ENCODE peak calls at places on chromosomes 12 and 14, in five cellular contexts. X, Y, R, B and W are unnamed samples.

GRCh38 chr12:103333676-103334075 is 162.1 kb downstream of the C12orf42 start:
- DNase-seq in X (no peak), Y (no peak), R (no peak), B (no peak), W (no peak)

GRCh38 chr12:57448669-57449068 is 6.4 kb upstream of the INHBE start:
- DNase-seq in X (no peak), Y (no peak), R (no peak), B (no peak), W (no peak)

GRCh38 chr12:4580165-4580773 is 18.3 kb downstream of the DYRK4 start:
- DNase-seq in X (no peak), Y (no peak), R (no peak), B (no peak), W (no peak)

GRCh38 chr12:116594325-116595038 is 35.3 kb downstream of the MAP1LC3B2 start:
- DNase-seq in X (no peak), Y (no peak), R (no peak), B (no peak), W (peak)

GRCh38 chr12:132602578-132603239 is 7.7 kb downstream of the LRCOL1 start:
- DNase-seq in X (no peak), Y (no peak), R (no peak), B (peak), W (no peak)

GRCh38 chr14:96038558-96038919 is 623 bp upstream of the C14orf132 start:
- DNase-seq in X (no peak), Y (no peak), R (peak), B (no peak), W (peak)

GRCh38 chr12:26471560-26471959 is 276.2 kb downstream of the SSPN start:
- DNase-seq in X (no peak), Y (no peak), R (no peak), B (peak), W (peak)

GRCh38 chr12:67506739-67507138 is 141.8 kb upstream of the DYRK2 start:
- DNase-seq in X (no peak), Y (no peak), R (peak), B (no peak), W (no peak)

GRCh38 chr12:127533353-127533752 is 733.6 kb upstream of the TMEM132C start:
- DNase-seq in X (no peak), Y (no peak), R (no peak), B (no peak), W (no peak)

GRCh38 chr14:105419305-105420091 is at the start of gene MTA1:
- DNase-seq in X (no peak), Y (no peak), R (peak), B (no peak), W (peak)

GRCh38 chr14:89304972-89305703 is 111.9 kb downstream of the FOXN3 start:
- DNase-seq in X (no peak), Y (no peak), R (no peak), B (peak), W (peak)

GRCh38 chr12:19131020-19131431 is 1.5 kb downstream of the PLEKHA5 start:
- DNase-seq in X (no peak), Y (no peak), R (peak), B (no peak), W (no peak)

GRCh38 chr14:32711103-32711680 is 227.5 kb upstream of the NPAS3 start:
- DNase-seq in X (no peak), Y (no peak), R (peak), B (peak), W (peak)

GRCh38 chr14:20427231-20428009 is 8.5 kb downstream of the KLHL33 start:
- DNase-seq in X (peak), Y (no peak), R (no peak), B (peak), W (peak)

GRCh38 chr14:31024577-31025334 is 693 bp upstream of the AP4S1 start:
- DNase-seq in X (no peak), Y (no peak), R (no peak), B (no peak), W (no peak)

GRCh38 chr12:56931474-56931978 is 2.7 kb downstream of the SDR9C7 start:
- DNase-seq in X (no peak), Y (no peak), R (peak), B (peak), W (peak)

GRCh38 chr14:81738946-81739659 is 205.4 kb upstream of the SEL1L start:
- DNase-seq in X (no peak), Y (no peak), R (no peak), B (no peak), W (no peak)

GRCh38 chr12:53726342-53726741 is 910 bp downstream of the CALCOCO1 start:
- DNase-seq in X (no peak), Y (no peak), R (no peak), B (no peak), W (peak)

DNA sequence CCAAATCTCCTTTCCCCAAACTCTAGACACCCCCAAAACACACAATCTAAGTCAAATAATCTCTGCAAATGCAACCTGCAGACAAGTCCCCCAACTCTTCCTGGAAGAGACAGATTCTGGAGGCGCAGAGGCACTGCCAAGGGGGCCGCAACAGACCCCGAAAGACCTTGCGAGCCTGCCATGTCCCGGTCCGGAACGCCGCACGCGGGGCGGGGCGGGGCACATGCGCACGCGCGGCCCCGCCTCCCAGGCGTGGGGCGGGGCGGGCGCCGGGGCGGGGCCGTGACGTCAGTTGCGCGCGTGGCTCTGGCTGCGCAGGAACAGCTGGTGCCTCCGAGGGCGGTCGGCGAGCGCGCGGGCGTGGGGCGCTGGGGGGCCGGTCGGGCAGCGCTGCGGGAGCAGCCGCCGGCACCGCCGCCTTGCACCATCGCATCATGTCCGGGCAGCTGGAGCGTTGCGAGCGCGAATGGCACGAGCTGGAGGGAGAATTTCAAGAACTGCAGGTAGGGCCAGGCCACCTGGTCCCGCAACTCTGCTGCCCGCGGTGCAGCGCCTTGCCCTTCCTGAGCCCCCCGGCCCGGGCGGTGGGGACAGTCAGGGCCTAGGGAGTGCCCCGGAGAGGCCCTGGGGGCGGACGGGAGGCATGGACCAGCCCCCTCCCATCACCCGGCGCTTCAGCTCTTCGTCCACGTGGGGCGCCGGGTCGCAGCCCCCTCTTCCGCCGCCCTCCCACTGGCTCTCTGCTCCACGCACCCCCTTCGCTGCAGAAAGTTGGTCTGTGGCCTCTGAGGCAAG is at the start of gene TMEM120B:
- DNase-seq in X (no peak), Y (no peak), R (peak), B (peak), W (peak)
- TF ChIP-seq CTCF in X (no peak), Y (no peak), R (no peak), B (peak), W (no peak)

GRCh38 chr14:61280526-61281185 is 482 bp downstream of the TMEM30B start:
- DNase-seq in X (no peak), Y (no peak), R (peak), B (peak), W (peak)

GRCh38 chr14:61281911-61282310 is 773 bp upstream of the TMEM30B start:
- DNase-seq in X (no peak), Y (no peak), R (no peak), B (no peak), W (no peak)

GRCh38 chr14:61281186-61281676 is at the start of gene TMEM30B:
- DNase-seq in X (no peak), Y (no peak), R (peak), B (no peak), W (no peak)

GRCh38 chr14:61277784-61278183 is 3.4 kb downstream of the TMEM30B start:
- DNase-seq in X (no peak), Y (no peak), R (no peak), B (no peak), W (no peak)

GRCh38 chr14:61280092-61280525 is 1.0 kb downstream of the TMEM30B start:
- DNase-seq in X (no peak), Y (no peak), R (no peak), B (no peak), W (no peak)
- H3K4me3 ChIP-seq in X (peak), Y (peak), R (peak), B (peak), W (no peak)

GRCh38 chr14:75044760-75045159 is 6.5 kb downstream of the MLH3 start:
- DNase-seq in X (no peak), Y (no peak), R (no peak), B (no peak), W (no peak)
- TF ChIP-seq CTCF in X (no peak), Y (no peak), R (no peak), B (no peak), W (no peak)

GRCh38 chr14:74570696-74571095 is 41.3 kb downstream of the LTBP2 start:
- DNase-seq in X (no peak), Y (no peak), R (no peak), B (no peak), W (no peak)
- H3K4me3 ChIP-seq in X (no peak), Y (no peak), R (no peak), B (no peak), W (no peak)

DNA sequence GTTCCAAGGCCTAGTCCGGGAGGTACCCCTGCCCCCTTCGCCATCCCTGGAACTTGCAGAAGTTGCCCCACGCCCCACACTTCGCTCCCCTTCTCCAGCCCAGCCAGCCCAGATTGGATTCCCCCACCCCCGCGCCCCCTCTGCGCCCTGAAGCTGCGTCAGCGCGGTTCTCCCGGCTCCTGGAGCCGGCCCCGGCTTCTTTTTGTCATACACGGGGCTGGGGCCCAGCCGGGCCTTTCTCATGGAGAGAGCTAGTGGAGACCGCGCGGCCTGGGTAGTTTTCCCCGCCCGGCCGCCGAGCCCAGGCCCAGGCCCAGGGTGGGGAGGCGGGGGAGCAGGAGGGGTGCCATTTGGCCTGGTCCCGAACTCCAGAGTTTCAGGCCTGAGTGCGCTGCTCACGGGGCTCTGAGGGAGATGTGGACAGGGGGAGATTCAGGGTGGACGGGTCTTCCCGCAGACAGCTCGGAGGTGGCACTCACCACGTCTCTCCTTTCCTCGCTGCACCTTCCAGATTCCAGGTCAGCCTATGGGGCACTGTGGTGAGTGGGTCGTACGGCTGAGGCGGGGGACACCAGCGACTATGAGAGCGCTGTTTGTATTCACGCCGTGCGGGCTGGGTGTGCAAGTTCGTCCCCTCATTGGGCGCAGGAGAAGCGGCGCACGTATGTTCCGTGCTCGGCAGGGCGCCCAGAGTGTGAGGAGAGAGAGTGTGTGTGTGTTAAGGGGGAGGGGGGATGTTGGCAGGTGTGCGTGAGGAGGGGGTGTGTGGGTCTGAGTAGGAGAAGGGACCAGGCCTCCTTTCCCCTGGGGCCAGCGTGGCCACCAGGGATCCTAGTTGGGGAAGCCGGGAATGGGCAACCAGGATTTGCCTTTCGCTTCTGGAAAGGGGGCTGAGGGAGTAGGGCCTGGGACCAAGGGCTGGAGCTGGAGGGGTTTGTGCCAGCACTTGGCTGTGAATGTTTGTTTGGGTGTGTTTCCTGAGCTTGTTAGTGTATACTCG is 820 bp upstream of the LHX5 start:
- DNase-seq in X (no peak), Y (no peak), R (peak), B (no peak), W (no peak)
- TF ChIP-seq CTCF in X (no peak), Y (no peak), R (no peak), B (no peak), W (no peak)

GRCh38 chr14:64707661-64708060 is 3.4 kb downstream of the PLEKHG3 start:
- DNase-seq in X (peak), Y (no peak), R (no peak), B (peak), W (no peak)
- H3K4me3 ChIP-seq in X (no peak), Y (no peak), R (peak), B (no peak), W (no peak)

GRCh38 chr12:109635717-109636116 is 62.1 kb downstream of the MVK start:
- DNase-seq in X (no peak), Y (no peak), R (no peak), B (no peak), W (no peak)

GRCh38 chr12:109637996-109638395 is 64.4 kb downstream of the MVK start:
- DNase-seq in X (no peak), Y (no peak), R (no peak), B (no peak), W (no peak)

GRCh38 chr12:109638735-109639134 is 65.1 kb downstream of the MVK start:
- DNase-seq in X (no peak), Y (no peak), R (no peak), B (no peak), W (no peak)

GRCh38 chr12:109639473-109639872 is 65.9 kb downstream of the MVK start:
- DNase-seq in X (no peak), Y (no peak), R (no peak), B (no peak), W (no peak)

DNA sequence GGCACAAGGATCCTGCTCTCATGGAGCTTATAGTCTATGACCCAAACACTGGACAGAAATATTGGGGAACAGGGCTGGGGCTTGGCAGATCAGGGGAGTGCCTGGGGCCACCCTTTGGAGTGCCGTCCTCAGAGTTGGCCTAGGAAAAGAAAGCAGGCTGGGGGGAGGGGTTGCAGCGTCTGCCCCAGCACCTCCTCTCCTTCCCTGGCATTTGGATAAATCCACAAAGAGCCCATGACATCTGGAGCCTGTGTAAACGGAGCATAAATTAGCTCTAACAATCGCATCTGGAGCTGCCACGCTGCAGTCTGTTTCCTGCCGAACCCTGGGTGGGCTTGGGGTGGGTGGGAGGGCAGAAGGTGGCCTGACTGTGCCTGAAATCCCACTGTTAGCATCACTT is 63.7 kb downstream of the MVK start:
- DNase-seq in X (no peak), Y (no peak), R (peak), B (no peak), W (no peak)
- TF ChIP-seq CTCF in X (no peak), Y (no peak), R (no peak), B (no peak), W (no peak)

GRCh38 chr12:41190360-41190759 is 2.2 kb downstream of the PDZRN4 start:
- DNase-seq in X (no peak), Y (no peak), R (peak), B (peak), W (no peak)

GRCh38 chr12:41185946-41186345 is 2.2 kb upstream of the PDZRN4 start:
- DNase-seq in X (no peak), Y (no peak), R (no peak), B (no peak), W (no peak)

GRCh38 chr12:41188841-41189394 is 798 bp downstream of the PDZRN4 start:
- DNase-seq in X (no peak), Y (no peak), R (peak), B (no peak), W (no peak)

GRCh38 chr12:41188058-41188840 is at the start of gene PDZRN4:
- DNase-seq in X (no peak), Y (no peak), R (peak), B (no peak), W (no peak)

GRCh38 chr12:41189395-41190251 is 1.5 kb downstream of the PDZRN4 start:
- DNase-seq in X (no peak), Y (no peak), R (peak), B (no peak), W (no peak)
- H3K4me3 ChIP-seq in X (no peak), Y (no peak), R (peak), B (no peak), W (no peak)